ENCODE peak calls at places on chromosomes 13 and 19, in ten cellular contexts. V, O, M, X, D, Z, N, G, H and I are unnamed samples.

GRCh38 chr13:46057251-46058015 is 4.9 kb upstream of the ZC3H13 start:
- DNase-seq in V (no peak), O (no peak), M (no peak), X (no peak), D (no peak), Z (no peak), N (no peak), G (peak), H (no peak), I (no peak)

GRCh38 chr19:2607712-2608601 is 94.5 kb downstream of the GNG7 start:
- DNase-seq in V (no peak), O (peak), M (no peak), X (no peak), D (peak), Z (peak), N (no peak), G (no peak), H (peak), I (no peak)

GRCh38 chr13:70108276-70108845 is at the start of gene KLHL1:
- DNase-seq in V (no peak), O (no peak), M (no peak), X (no peak), D (no peak), Z (no peak), N (no peak), G (no peak), H (no peak), I (no peak)

GRCh38 chr19:44757057-44757734 is 8.7 kb downstream of the BCL3 start:
- DNase-seq in V (no peak), O (peak), M (peak), X (no peak), D (peak), Z (no peak), N (peak), G (peak), H (no peak), I (peak)

GRCh38 chr19:32809254-32809653 is 60.3 kb downstream of the SLC7A9 start:
- DNase-seq in V (no peak), O (no peak), M (no peak), X (no peak), D (peak), Z (no peak), N (no peak), G (no peak), H (no peak), I (peak)

GRCh38 chr19:21321134-21321533 is 8.1 kb downstream of the ZNF708 start:
- DNase-seq in V (no peak), O (no peak), M (no peak), X (no peak), D (no peak), Z (no peak), N (no peak), G (no peak), H (no peak), I (no peak)

GRCh38 chr19:53183146-53183545 is 10.0 kb downstream of the ZNF665 start:
- DNase-seq in V (no peak), O (no peak), M (no peak), X (no peak), D (no peak), Z (no peak), N (no peak), G (peak), H (no peak), I (no peak)

GRCh38 chr19:492091-492531 is 4.2 kb upstream of the MADCAM1 start:
- DNase-seq in V (no peak), O (peak), M (no peak), X (no peak), D (no peak), Z (peak), N (no peak), G (no peak), H (no peak), I (no peak)

GRCh38 chr13:50529154-50529882 is 314.2 kb downstream of the DLEU7 start:
- DNase-seq in V (peak), O (peak), M (peak), X (no peak), D (peak), Z (peak), N (peak), G (peak), H (peak), I (peak)

GRCh38 chr13:47945738-47946137 is 55.3 kb downstream of the SUCLA2 start:
- DNase-seq in V (no peak), O (no peak), M (no peak), X (no peak), D (no peak), Z (no peak), N (no peak), G (peak), H (no peak), I (no peak)

GRCh38 chr19:50931023-50931422 is 19.8 kb upstream of the KLK4 start:
- DNase-seq in V (no peak), O (no peak), M (no peak), X (no peak), D (no peak), Z (no peak), N (no peak), G (no peak), H (no peak), I (no peak)

GRCh38 chr13:66501187-66501586 is 728.9 kb downstream of the PCDH9 start:
- DNase-seq in V (no peak), O (no peak), M (no peak), X (no peak), D (no peak), Z (no peak), N (no peak), G (peak), H (no peak), I (no peak)

GRCh38 chr13:109735567-109735966 is 50.8 kb downstream of the IRS2 start:
- DNase-seq in V (no peak), O (no peak), M (no peak), X (no peak), D (no peak), Z (no peak), N (no peak), G (no peak), H (no peak), I (no peak)

GRCh38 chr13:99916366-99917103 is 55.0 kb downstream of the ZIC5 start:
- DNase-seq in V (no peak), O (no peak), M (no peak), X (no peak), D (no peak), Z (no peak), N (peak), G (peak), H (no peak), I (no peak)

GRCh38 chr19:50705422-50706019 is 14.1 kb downstream of the SHANK1 start:
- DNase-seq in V (no peak), O (no peak), M (no peak), X (no peak), D (peak), Z (no peak), N (no peak), G (peak), H (no peak), I (no peak)

GRCh38 chr19:58451358-58452101 is at the start of gene ZNF324B:
- DNase-seq in V (peak), O (peak), M (peak), X (peak), D (peak), Z (peak), N (peak), G (peak), H (peak), I (peak)
- TF ChIP-seq POLR2A in V (peak), O (peak), M (peak), X (no peak), D (peak), Z (no peak), N (peak), G (no peak), H (peak), I (no peak)

DNA sequence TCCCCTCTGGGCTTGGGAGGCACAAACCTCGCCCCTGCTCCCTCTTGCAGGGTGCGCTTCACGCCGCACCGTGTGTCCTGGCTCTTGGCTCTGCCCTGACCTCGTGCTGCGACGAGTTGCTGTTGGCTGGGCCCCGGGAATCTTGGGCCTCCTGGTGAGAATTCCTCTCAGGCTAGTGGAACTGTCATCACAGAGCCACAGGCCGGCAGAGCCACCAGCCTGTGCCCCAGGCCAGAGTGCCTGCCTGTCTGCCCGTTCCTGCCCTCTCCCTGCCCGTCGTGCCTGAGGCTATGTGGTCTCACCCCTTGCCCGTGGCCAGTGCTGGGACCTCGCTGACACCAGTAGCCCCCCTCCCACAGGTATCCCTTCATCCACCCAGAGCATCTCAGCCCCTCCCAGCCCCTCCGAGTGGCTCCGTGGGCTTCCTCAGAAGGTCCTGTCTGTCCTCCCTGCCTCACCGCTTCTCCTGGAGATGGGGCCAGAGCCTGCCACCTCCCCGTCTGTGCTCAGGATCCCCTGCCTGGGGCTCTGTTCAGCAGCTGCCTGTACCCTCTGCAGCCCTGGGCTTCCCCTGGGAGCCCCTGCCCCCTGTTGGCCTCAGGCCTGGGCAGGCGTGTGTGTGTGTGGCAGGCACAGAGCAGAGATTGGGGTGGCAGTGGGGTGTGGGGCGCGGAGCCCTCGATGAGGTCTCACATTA is 13.3 kb downstream of the NDUFB7 start:
- DNase-seq in V (no peak), O (no peak), M (no peak), X (no peak), D (no peak), Z (no peak), N (no peak), G (no peak), H (no peak), I (no peak)
- TF ChIP-seq CTCF in V (no peak), O (no peak), M (no peak), X (no peak), D (no peak), Z (no peak), N (no peak), G (no peak), H (no peak), I (no peak)

GRCh38 chr19:18292460-18292809 is 11.0 kb upstream of the JUND start:
- DNase-seq in V (no peak), O (no peak), M (no peak), X (no peak), D (no peak), Z (no peak), N (no peak), G (no peak), H (no peak), I (peak)
- TF ChIP-seq POLR2A in V (peak), O (no peak), M (no peak), X (no peak), D (peak), Z (no peak), N (no peak), G (peak), H (no peak), I (no peak)

DNA sequence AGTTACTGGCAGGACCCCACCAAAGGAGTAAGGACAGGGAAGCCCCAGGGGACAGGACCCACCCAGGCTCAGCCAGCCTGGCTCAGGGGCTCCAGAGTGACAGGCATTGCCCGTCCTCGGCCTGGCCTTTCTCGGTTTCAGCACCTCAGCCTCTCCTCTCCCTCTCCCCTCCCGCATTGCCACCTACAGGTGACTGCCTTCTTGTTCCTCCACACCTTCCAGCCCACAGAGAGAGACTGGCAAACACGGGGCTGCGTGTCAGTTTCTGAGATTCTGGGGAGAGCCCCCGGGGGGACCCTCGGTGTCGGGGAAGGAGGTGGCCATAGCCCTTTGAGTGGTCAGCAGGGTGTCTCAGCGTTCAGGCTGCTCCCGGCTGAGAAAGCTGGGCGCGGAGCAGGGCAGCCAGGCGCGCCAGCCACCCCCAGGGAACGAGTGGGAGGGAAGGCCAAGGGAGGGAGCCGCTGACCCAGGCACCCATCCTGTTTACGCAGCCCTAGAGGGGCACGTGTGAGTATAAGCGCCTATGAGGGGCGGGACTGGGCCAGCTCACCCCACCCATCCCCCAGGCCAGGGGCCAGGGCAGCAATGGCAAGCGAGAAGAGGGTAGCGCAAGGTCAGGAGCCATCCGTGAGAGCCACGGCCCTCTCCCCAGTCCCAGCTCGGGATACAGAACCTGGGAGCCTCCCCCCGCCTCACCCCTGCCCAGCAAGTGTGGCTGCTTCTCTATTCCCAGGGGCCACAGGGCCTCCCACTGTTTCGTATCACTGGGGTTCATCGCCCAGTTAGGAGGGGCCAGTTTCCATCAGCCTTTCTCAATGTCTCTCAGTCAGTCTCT is 743 bp upstream of the DMKN start:
- DNase-seq in V (no peak), O (no peak), M (no peak), X (no peak), D (no peak), Z (no peak), N (no peak), G (no peak), H (no peak), I (no peak)
- TF ChIP-seq CTCF in V (no peak), O (no peak), M (no peak), X (peak), D (no peak), Z (no peak), N (no peak), G (no peak), H (no peak), I (no peak)

GRCh38 chr13:23443878-23444277 is 10.4 kb upstream of the SACS start:
- DNase-seq in V (no peak), O (no peak), M (no peak), X (no peak), D (no peak), Z (no peak), N (no peak), G (no peak), H (no peak), I (no peak)

GRCh38 chr13:23443110-23443509 is 9.6 kb upstream of the SACS start:
- DNase-seq in V (no peak), O (no peak), M (no peak), X (no peak), D (no peak), Z (no peak), N (no peak), G (no peak), H (no peak), I (no peak)

GRCh38 chr13:23436680-23437079 is 3.2 kb upstream of the SACS start:
- DNase-seq in V (no peak), O (no peak), M (no peak), X (no peak), D (no peak), Z (no peak), N (no peak), G (no peak), H (no peak), I (no peak)

GRCh38 chr13:23445794-23446193 is 12.3 kb upstream of the SACS start:
- DNase-seq in V (no peak), O (no peak), M (no peak), X (no peak), D (no peak), Z (no peak), N (no peak), G (no peak), H (no peak), I (no peak)

GRCh38 chr13:23440821-23441608 is 7.5 kb upstream of the SACS start:
- DNase-seq in V (no peak), O (no peak), M (no peak), X (no peak), D (no peak), Z (no peak), N (no peak), G (peak), H (no peak), I (no peak)
- TF ChIP-seq POLR2A in V (no peak), O (no peak), M (no peak), X (no peak), D (no peak), Z (no peak), N (no peak), G (no peak), H (no peak), I (no peak)

DNA sequence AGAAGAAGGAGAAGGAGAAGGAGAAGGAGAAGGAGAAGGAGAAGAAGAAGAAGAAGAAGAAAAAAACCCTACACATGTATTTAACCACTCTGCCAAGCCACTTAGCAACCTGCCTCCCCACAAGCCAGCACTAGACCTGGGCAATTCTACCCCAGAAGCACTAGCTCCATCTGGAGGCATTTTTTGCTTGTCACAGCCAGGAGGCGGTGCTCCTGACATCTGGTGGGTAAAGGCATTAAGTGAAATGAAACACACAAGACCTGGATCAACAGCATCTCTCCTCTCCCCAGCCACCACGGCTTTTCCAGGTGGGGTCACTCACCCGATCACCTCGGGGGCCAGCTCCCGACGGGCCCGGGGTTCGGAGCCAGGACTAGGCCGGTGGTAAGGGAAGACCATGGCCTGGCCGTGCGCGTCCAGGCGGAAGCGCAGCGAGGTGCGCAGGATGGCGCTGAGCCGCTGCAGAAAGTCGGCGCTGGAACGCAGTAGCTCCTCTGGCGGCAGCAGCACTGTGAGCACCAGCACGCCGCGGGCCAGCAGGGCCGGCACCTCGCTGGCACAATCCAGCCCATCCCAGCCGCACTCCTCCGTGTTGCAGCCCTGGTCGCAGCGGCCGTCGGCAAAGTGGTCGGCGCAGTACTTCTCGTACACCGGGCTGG is 26.9 kb downstream of the NOTCH3 start:
- DNase-seq in V (no peak), O (no peak), M (no peak), X (no peak), D (no peak), Z (no peak), N (no peak), G (no peak), H (no peak), I (no peak)
- TF ChIP-seq CTCF in V (no peak), O (no peak), M (no peak), X (no peak), D (no peak), Z (no peak), N (no peak), G (peak), H (no peak), I (no peak)

DNA sequence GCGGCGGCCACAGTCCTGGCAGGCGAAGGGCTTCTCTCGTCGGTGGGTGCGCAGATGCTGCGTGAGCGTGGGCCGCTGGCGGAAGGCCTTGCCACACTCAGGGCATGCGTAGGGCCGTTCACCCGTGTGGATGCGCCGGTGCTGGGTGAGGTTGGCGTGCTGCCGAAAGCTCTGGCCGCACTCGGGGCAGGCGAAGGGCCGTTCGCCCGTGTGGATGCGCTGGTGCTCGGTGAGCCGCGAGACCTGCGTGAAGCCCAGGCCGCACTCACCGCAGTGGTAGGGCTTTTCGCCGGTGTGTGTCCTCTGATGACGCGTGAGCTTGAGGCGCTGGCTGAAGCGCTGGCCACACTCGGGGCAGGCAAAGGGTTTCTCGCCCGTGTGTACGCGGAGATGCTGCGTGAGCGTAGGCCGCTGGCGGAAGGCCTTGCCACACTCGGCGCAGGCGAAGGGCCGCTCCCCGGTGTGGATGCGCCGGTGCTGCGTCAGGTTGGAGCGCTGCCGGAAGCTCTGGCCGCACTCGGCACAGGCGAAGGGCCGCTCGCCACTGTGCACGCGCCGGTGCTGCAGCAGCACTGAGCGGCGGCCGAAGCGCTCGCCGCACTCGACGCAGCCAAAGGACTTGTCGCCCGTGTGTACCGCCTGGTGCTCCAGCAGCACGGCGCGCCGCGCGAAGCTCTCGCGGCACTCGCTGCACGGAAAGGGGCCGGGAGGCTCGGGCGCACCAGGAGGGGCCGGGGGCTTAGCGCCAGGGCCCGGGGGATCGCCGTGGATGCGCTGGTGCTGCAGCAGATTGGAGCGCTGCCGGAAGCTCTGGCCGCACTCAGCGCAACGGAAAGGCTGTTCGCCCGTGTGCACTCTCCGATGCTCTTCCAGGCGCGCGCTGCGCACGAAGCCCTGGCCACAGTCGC is 4.0 kb upstream of the UBE2M start:
- DNase-seq in V (no peak), O (peak), M (no peak), X (no peak), D (peak), Z (peak), N (no peak), G (peak), H (no peak), I (peak)
- TF ChIP-seq POLR2A in V (no peak), O (no peak), M (no peak), X (no peak), D (no peak), Z (no peak), N (no peak), G (no peak), H (no peak), I (no peak)

GRCh38 chr19:19204181-19204580 is 967 bp upstream of the NR2C2AP start:
- DNase-seq in V (no peak), O (no peak), M (no peak), X (no peak), D (no peak), Z (no peak), N (no peak), G (no peak), H (no peak), I (no peak)

GRCh38 chr19:19207637-19208582 is 3.8 kb upstream of the NCAN start:
- DNase-seq in V (no peak), O (no peak), M (no peak), X (no peak), D (no peak), Z (no peak), N (no peak), G (no peak), H (no peak), I (no peak)

GRCh38 chr19:19209372-19209771 is 2.4 kb upstream of the NCAN start:
- DNase-seq in V (no peak), O (no peak), M (no peak), X (no peak), D (no peak), Z (no peak), N (no peak), G (no peak), H (no peak), I (no peak)

GRCh38 chr19:19205416-19206410 is 2.5 kb upstream of the NR2C2AP start:
- DNase-seq in V (no peak), O (no peak), M (no peak), X (no peak), D (no peak), Z (no peak), N (no peak), G (no peak), H (no peak), I (no peak)

GRCh38 chr19:19206938-19207337 is 3.7 kb upstream of the NR2C2AP start:
- DNase-seq in V (no peak), O (no peak), M (no peak), X (no peak), D (no peak), Z (no peak), N (no peak), G (no peak), H (no peak), I (no peak)
- TF ChIP-seq CTCF in V (no peak), O (no peak), M (no peak), X (no peak), D (no peak), Z (no peak), N (no peak), G (no peak), H (no peak), I (no peak)